ENCODE peak calls at places on chromosomes 13 and 19, in five cellular contexts. S is A549, O is GM12878, Q is endothelial cell of umbilical vein, U is K562. E is an unnamed sample.

GRCh38 chr19:50558449-50558848 is 9.8 kb downstream of the LRRC4B start:
- DNase-seq in Q (no peak), U (no peak), O (no peak), S (no peak), E (no peak)

GRCh38 chr13:42892760-42893159 is 99.3 kb downstream of the EPSTI1 start:
- DNase-seq in S (no peak), Q (no peak), O (no peak), U (no peak), E (peak; percentile 70)

GRCh38 chr13:19587635-19588300 is 26.4 kb upstream of the TPTE2 start:
- DNase-seq in O (no peak), U (peak; percentile 47), S (peak; percentile 74), Q (peak; percentile 51), E (peak; percentile 75)

GRCh38 chr19:51375504-51376221 is 3.2 kb upstream of the NKG7 start:
- DNase-seq in S (no peak), Q (no peak), O (peak; percentile 61), U (no peak), E (peak; percentile 87)

GRCh38 chr13:37681295-37682032 is 82.9 kb upstream of the POSTN start:
- DNase-seq in S (no peak), U (no peak), O (no peak), Q (peak; percentile 95), E (no peak)

GRCh38 chr13:60612593-60612992 is 215.6 kb downstream of the TDRD3 start:
- DNase-seq in O (no peak), Q (no peak), S (no peak), U (no peak), E (no peak)

GRCh38 chr19:50701367-50701985 is 18.1 kb downstream of the SHANK1 start:
- DNase-seq in U (no peak), Q (no peak), O (no peak), S (no peak), E (no peak)

GRCh38 chr13:36778083-36778671 is 40.8 kb upstream of the RFXAP start:
- DNase-seq in O (peak; percentile 20), S (no peak), U (no peak), Q (no peak), E (no peak)

GRCh38 chr13:31901985-31902384 is 129.6 kb upstream of the FRY start:
- DNase-seq in O (no peak), U (no peak), Q (no peak), S (no peak), E (no peak)

GRCh38 chr13:94128430-94128829 is 351.1 kb downstream of the DCT start:
- DNase-seq in O (no peak), Q (no peak), S (no peak), U (no peak), E (no peak)

GRCh38 chr13:21663197-21663596 is 7.7 kb upstream of the FGF9 start:
- DNase-seq in Q (no peak), U (no peak), S (no peak), O (no peak), E (no peak)

GRCh38 chr13:37492741-37493514 is 105.6 kb downstream of the POSTN start:
- DNase-seq in S (no peak), Q (no peak), O (no peak), U (no peak), E (no peak)

GRCh38 chr19:31319465-31319864 is 29.8 kb downstream of the TSHZ3 start:
- DNase-seq in Q (no peak), S (no peak), O (no peak), U (no peak), E (no peak)

GRCh38 chr19:19563348-19563848 is 25.3 kb downstream of the CILP2 start:
- DNase-seq in O (no peak), U (no peak), Q (no peak), S (no peak), E (no peak)

GRCh38 chr19:54572696-54573311 is 786 bp upstream of the LILRA2 start:
- DNase-seq in O (no peak), S (no peak), Q (no peak), U (peak; percentile 62), E (peak; percentile 90)

GRCh38 chr19:54576411-54576976 is 2.9 kb downstream of the LILRA2 start:
- DNase-seq in O (no peak), Q (no peak), U (no peak), S (no peak), E (no peak)

GRCh38 chr19:54574527-54575056 is 1.0 kb downstream of the LILRA2 start:
- DNase-seq in O (no peak), Q (no peak), S (no peak), U (no peak), E (no peak)

GRCh38 chr19:54573330-54573872 is at the start of gene LILRA2:
- DNase-seq in S (no peak), U (no peak), O (no peak), Q (no peak), E (peak; percentile 67)

DNA sequence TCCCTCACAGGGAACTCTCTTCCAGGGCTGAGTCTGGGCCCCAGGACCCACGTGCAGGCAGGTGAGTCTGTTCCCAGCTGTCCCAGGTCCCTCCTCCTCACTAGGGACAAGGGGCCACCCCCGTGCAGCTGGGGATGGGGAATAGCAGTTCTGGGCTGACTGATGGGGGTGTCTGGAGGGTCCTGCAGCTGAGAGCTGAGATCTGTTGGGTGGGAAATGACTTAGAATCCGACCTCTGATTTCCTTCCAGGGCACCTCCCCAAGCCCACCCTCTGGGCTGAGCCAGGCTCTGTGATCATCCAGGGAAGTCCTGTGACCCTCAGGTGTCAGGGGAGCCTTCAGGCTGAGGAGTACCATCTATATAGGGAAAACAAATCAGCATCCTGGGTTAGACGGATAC is 461 bp downstream of the LILRA2 start:
- DNase-seq in U (no peak), O (no peak), Q (no peak), S (no peak), E (no peak)
- TF ChIP-seq MYC in U (no peak), O (no peak), Q (no peak), S (no peak), E (no peak)

GRCh38 chr19:16111160-16111908 is at the start of gene RAB8A:
- DNase-seq in Q (peak; percentile 100), U (peak; percentile 98), O (peak; percentile 96), S (peak; percentile 98), E (peak; percentile 99)
- TF ChIP-seq POLR2A in Q (no peak), U (peak; percentile 75), O (no peak), S (peak; percentile 50), E (peak; percentile 23)

GRCh38 chr19:40165362-40165937 is 25.8 kb upstream of the MAP3K10 start:
- DNase-seq in U (peak; percentile 71), Q (peak; percentile 47), S (peak; percentile 77), O (no peak), E (peak; percentile 62)
- TF ChIP-seq MYC in U (no peak), Q (no peak), S (no peak), O (no peak), E (no peak)

GRCh38 chr19:23249911-23250649 is at the start of gene ZNF724:
- DNase-seq in S (peak; percentile 96), U (peak; percentile 80), O (peak; percentile 95), Q (peak; percentile 94), E (peak; percentile 100)
- TF ChIP-seq POLR2A in S (no peak), U (peak; percentile 25), O (peak; percentile 87), Q (no peak), E (peak; percentile 89)

GRCh38 chr19:42595550-42596172 is 937 bp upstream of the CEACAM8 start:
- DNase-seq in Q (no peak), S (no peak), U (no peak), O (no peak), E (no peak)

GRCh38 chr19:42594617-42595489 is at the start of gene CEACAM8:
- DNase-seq in O (no peak), U (no peak), S (no peak), Q (no peak), E (no peak)

GRCh38 chr19:42601811-42602443 is 7.2 kb upstream of the CEACAM8 start:
- DNase-seq in S (peak; percentile 31), Q (no peak), U (peak; percentile 41), O (no peak), E (peak; percentile 27)

GRCh38 chr19:42596391-42597071 is 1.8 kb upstream of the CEACAM8 start:
- DNase-seq in U (peak; percentile 47), Q (peak; percentile 12), O (no peak), S (peak; percentile 36), E (peak; percentile 8)
- TF ChIP-seq MYC in U (no peak), Q (no peak), O (no peak), S (peak; percentile 24), E (no peak)

GRCh38 chr19:15248648-15249559 is 16.7 kb upstream of the EPHX3 start:
- DNase-seq in U (no peak), Q (peak; percentile 80), S (peak; percentile 65), O (no peak), E (no peak)
- TF ChIP-seq POLR2A in U (no peak), Q (no peak), S (no peak), O (no peak), E (no peak)

GRCh38 chr13:40345654-40346372 is 320.6 kb downstream of the FOXO1 start:
- DNase-seq in Q (peak; percentile 78), U (no peak), S (no peak), O (no peak), E (no peak)
- TF ChIP-seq MYC in Q (no peak), U (no peak), S (no peak), O (no peak), E (no peak)

GRCh38 chr13:39037880-39038568 is at the start of the genes NHLRC3 and PROSER1:
- DNase-seq in Q (peak; percentile 89), U (peak; percentile 86), O (peak; percentile 63), S (peak; percentile 83), E (peak; percentile 95)
- TF ChIP-seq POLR2A in Q (peak; percentile 45), U (peak; percentile 73), O (peak; percentile 81), S (peak; percentile 46), E (peak; percentile 75)